ENCODE peak calls at places on chromosomes 12 and 14, in six cellular contexts. Z, P, L, M, R and U are unnamed samples.

GRCh38 chr12:59972941-59973340 is 377.1 kb downstream of the SLC16A7 start:
- DNase-seq in Z (no peak), P (no peak), L (no peak), M (peak), R (peak), U (no peak)

GRCh38 chr14:92407395-92407794 is 84.4 kb downstream of the SLC24A4 start:
- DNase-seq in Z (no peak), P (no peak), L (no peak), M (no peak), R (no peak), U (no peak)

GRCh38 chr14:37340353-37340752 is 142.6 kb downstream of the MIPOL1 start:
- DNase-seq in Z (no peak), P (no peak), L (no peak), M (no peak), R (no peak), U (no peak)

GRCh38 chr14:55117816-55118441 is 11.1 kb upstream of the LGALS3 start:
- DNase-seq in Z (no peak), P (no peak), L (no peak), M (no peak), R (no peak), U (no peak)

GRCh38 chr14:24806061-24806678 is 172.2 kb upstream of the GZMB start:
- DNase-seq in Z (peak), P (peak), L (no peak), M (no peak), R (peak), U (peak)

GRCh38 chr12:88057994-88058718 is 29.0 kb upstream of the C12orf50 start:
- DNase-seq in Z (no peak), P (no peak), L (no peak), M (no peak), R (no peak), U (no peak)

GRCh38 chr12:106227641-106228319 is 20.0 kb downstream of the CKAP4 start:
- DNase-seq in Z (no peak), P (no peak), L (peak), M (no peak), R (no peak), U (no peak)

GRCh38 chr12:63822352-63822751 is 22.1 kb upstream of the SRGAP1 start:
- DNase-seq in Z (no peak), P (no peak), L (no peak), M (no peak), R (peak), U (no peak)

GRCh38 chr14:60250318-60251035 is 1.5 kb downstream of the PPM1A start:
- DNase-seq in Z (no peak), P (no peak), L (no peak), M (peak), R (peak), U (no peak)

GRCh38 chr14:97376310-97376709 is 579.1 kb downstream of the VRK1 start:
- DNase-seq in Z (no peak), P (no peak), L (no peak), M (no peak), R (no peak), U (no peak)

GRCh38 chr12:53983580-53984572 is 1.1 kb upstream of the HOXC10 start:
- DNase-seq in Z (no peak), P (no peak), L (no peak), M (no peak), R (no peak), U (no peak)

GRCh38 chr14:105891221-105891602 is 364.8 kb downstream of the TMEM121 start:
- DNase-seq in Z (no peak), P (no peak), L (peak), M (no peak), R (no peak), U (peak)

GRCh38 chr14:104863923-104864266 is 1.2 kb upstream of the CEP170B start:
- DNase-seq in Z (no peak), P (no peak), L (no peak), M (no peak), R (no peak), U (no peak)

GRCh38 chr14:54568821-54569591 is 2.1 kb downstream of the SAMD4A start:
- DNase-seq in Z (no peak), P (no peak), L (no peak), M (no peak), R (no peak), U (no peak)

GRCh38 chr14:33432407-33433023 is 493.8 kb downstream of the NPAS3 start:
- DNase-seq in Z (no peak), P (no peak), L (no peak), M (no peak), R (peak), U (no peak)

GRCh38 chr12:49936895-49937294 is 13.6 kb upstream of the AQP2 start:
- DNase-seq in Z (no peak), P (no peak), L (no peak), M (no peak), R (no peak), U (no peak)

GRCh38 chr12:13992585-13992984 is 11.2 kb upstream of the GRIN2B start:
- DNase-seq in Z (no peak), P (no peak), L (no peak), M (no peak), R (no peak), U (no peak)

GRCh38 chr12:112285600-112286401 is 96.4 kb downstream of the HECTD4 start:
- DNase-seq in Z (no peak), P (no peak), L (no peak), M (no peak), R (no peak), U (no peak)

GRCh38 chr12:47085815-47086252 is 6.1 kb upstream of the AMIGO2 start:
- DNase-seq in Z (no peak), P (peak), L (no peak), M (no peak), R (peak), U (no peak)

GRCh38 chr12:109722022-109722752 is 8.6 kb downstream of the FAM222A start:
- DNase-seq in Z (no peak), P (no peak), L (no peak), M (no peak), R (no peak), U (no peak)

GRCh38 chr12:81722004-81722403 is 37.1 kb downstream of the PPFIA2 start:
- DNase-seq in Z (no peak), P (no peak), L (no peak), M (no peak), R (peak), U (no peak)

GRCh38 chr12:67811437-67812361 is 163.2 kb downstream of the DYRK2 start:
- DNase-seq in Z (no peak), P (no peak), L (no peak), M (peak), R (peak), U (no peak)

GRCh38 chr12:30090258-30090657 is 306.5 kb upstream of the TMTC1 start:
- DNase-seq in Z (no peak), P (no peak), L (no peak), M (no peak), R (no peak), U (no peak)

GRCh38 chr14:74380845-74381244 is 32.6 kb downstream of the VRTN start:
- DNase-seq in Z (no peak), P (no peak), L (no peak), M (no peak), R (no peak), U (no peak)

GRCh38 chr12:44847403-44847802 is 28.7 kb downstream of the NELL2 start:
- DNase-seq in Z (no peak), P (no peak), L (no peak), M (no peak), R (no peak), U (no peak)

GRCh38 chr12:113075137-113075683 is 18.7 kb downstream of the DTX1 start:
- DNase-seq in Z (no peak), P (peak), L (no peak), M (no peak), R (no peak), U (peak)

GRCh38 chr12:2329811-2330210 is 277.0 kb downstream of the CACNA1C start:
- DNase-seq in Z (no peak), P (no peak), L (no peak), M (no peak), R (no peak), U (no peak)

GRCh38 chr14:20343855-20344205 is 395 bp downstream of the PARP2 start:
- DNase-seq in Z (no peak), P (no peak), L (no peak), M (no peak), R (no peak), U (no peak)

GRCh38 chr12:108495054-108495453 is 20.0 kb upstream of the FICD start:
- DNase-seq in Z (peak), P (peak), L (no peak), M (no peak), R (peak), U (peak)

GRCh38 chr12:53170245-53170644 is 10.3 kb upstream of the ZNF740 start:
- DNase-seq in Z (no peak), P (no peak), L (no peak), M (no peak), R (no peak), U (no peak)

GRCh38 chr12:96401061-96401871 is 1.0 kb upstream of the CDK17 start:
- DNase-seq in Z (no peak), P (peak), L (peak), M (peak), R (peak), U (peak)

GRCh38 chr12:401235-402126 is at the start of gene CCDC77:
- DNase-seq in Z (peak), P (peak), L (peak), M (peak), R (peak), U (peak)
- TF ChIP-seq CTCF in Z (no peak), P (no peak), L (peak), M (peak), R (peak), U (no peak)

GRCh38 chr12:51238510-51239334 is at the start of gene DAZAP2:
- DNase-seq in Z (peak), P (peak), L (peak), M (peak), R (peak), U (peak)
- TF ChIP-seq CTCF in Z (peak), P (no peak), L (peak), M (no peak), R (no peak), U (no peak)

GRCh38 chr12:10365716-10366433 is 24.0 kb downstream of the KLRK1 start:
- DNase-seq in Z (no peak), P (no peak), L (no peak), M (no peak), R (peak), U (no peak)
- TF ChIP-seq CTCF in Z (no peak), P (no peak), L (no peak), M (peak), R (peak), U (no peak)

GRCh38 chr12:7934153-7934552 is 1.8 kb downstream of the SLC2A3 start:
- DNase-seq in Z (no peak), P (no peak), L (no peak), M (no peak), R (no peak), U (no peak)

GRCh38 chr12:7927470-7927869 is 8.5 kb downstream of the SLC2A3 start:
- DNase-seq in Z (no peak), P (no peak), L (no peak), M (no peak), R (no peak), U (no peak)

GRCh38 chr12:7934560-7935463 is 1.2 kb downstream of the SLC2A3 start:
- DNase-seq in Z (peak), P (no peak), L (no peak), M (no peak), R (no peak), U (no peak)

GRCh38 chr12:7933255-7933726 is 2.7 kb downstream of the SLC2A3 start:
- DNase-seq in Z (peak), P (peak), L (peak), M (peak), R (peak), U (peak)

GRCh38 chr12:7929069-7929792 is 6.8 kb downstream of the SLC2A3 start:
- DNase-seq in Z (no peak), P (no peak), L (no peak), M (no peak), R (no peak), U (no peak)
- TF ChIP-seq CTCF in Z (no peak), P (no peak), L (no peak), M (no peak), R (no peak), U (no peak)

GRCh38 chr12:55446334-55446733 is 2.5 kb downstream of the OR6C2 start:
- DNase-seq in Z (no peak), P (no peak), L (no peak), M (no peak), R (no peak), U (no peak)
- TF ChIP-seq CTCF in Z (no peak), P (no peak), L (no peak), M (no peak), R (no peak), U (no peak)

DNA sequence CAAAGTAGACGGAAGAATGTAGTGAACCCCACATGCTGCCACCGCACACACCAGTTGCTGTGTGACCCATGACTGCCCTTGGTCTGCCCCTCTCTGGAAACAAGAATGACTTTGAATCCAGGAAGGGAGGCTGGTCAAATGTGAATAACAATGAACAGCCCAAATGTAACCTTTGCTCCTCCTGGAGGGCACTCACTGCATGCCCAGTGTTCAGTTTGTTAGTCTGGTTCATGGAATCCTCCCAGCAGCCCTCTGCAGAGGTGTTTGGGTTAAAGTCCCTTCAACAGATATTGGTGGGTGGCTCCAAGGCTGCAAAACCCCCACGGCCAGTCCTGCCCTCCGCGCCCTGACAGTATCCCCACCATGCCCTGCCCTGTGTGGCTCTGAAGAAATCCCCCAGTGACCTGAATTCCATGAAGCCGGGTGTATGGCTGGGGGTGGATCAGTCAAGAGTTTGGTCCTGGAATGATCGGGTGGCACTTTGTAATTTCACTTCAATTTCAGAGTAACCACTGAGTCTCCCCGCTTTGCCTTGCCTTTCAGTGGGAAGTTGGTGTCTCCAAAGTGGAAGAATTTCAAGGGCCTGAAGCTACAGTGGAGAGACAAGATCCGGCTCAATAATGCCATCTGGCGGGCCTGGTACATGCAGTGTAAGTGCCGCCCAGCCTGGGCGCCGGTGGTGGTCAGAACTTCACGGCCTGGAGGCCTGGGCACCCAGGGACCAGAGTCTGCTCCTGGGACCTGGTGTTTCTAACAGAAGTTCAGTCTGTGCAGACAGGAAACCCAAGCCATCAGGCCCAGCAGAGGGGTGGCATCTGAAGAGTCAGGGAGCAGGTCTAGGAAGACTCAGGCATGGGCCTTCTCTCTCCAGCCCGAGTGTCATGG is 47.1 kb downstream of the IL31 start:
- DNase-seq in Z (no peak), P (no peak), L (no peak), M (no peak), R (no peak), U (no peak)
- TF ChIP-seq CTCF in Z (no peak), P (no peak), L (no peak), M (no peak), R (no peak), U (no peak)

GRCh38 chr12:120363274-120363855 is 5.6 kb downstream of the MSI1 start:
- DNase-seq in Z (peak), P (no peak), L (no peak), M (no peak), R (no peak), U (no peak)
- TF ChIP-seq CTCF in Z (no peak), P (no peak), L (no peak), M (no peak), R (no peak), U (no peak)

DNA sequence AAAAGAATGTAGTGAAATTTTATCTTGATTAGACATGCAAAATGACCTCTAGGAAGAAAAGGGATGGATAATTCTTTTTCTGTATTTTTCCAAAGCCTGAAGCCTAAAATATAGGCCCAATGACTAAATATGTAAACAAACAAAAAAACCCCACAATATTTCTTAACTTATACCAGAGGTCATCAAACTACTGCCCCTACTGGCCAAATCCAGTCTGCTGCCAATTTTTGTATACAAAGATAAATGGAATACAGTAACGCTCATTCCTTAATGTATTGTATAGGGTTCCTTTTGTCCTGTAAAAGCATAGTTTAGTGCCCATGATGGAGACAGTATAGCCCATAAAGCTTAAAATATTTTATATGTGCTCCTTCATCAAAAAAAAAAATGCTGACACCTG is 145.7 kb upstream of the ALG10 start:
- DNase-seq in Z (no peak), P (no peak), L (no peak), M (no peak), R (no peak), U (no peak)
- TF ChIP-seq CTCF in Z (no peak), P (no peak), L (no peak), M (no peak), R (no peak), U (no peak)